ENCODE peak calls at places on chromosomes 6 and 20, in nine cellular contexts. S is neural crest cell, V is fibroblast of mammary gland, A is NCI-H1092 treated with DMSO at 0.1 percent for 48 hours, P is breast epithelium, M is A172, G is kidney glomerular epithelial cell, X is adrenal gland, J is hippocampal formation. Y is an unnamed sample.

GRCh38 chr6:125182237-125183018 is 28.9 kb downstream of the TPD52L1 start:
- DNase-seq in S (no peak), V (no peak), A (peak), P (no peak), M (no peak), G (no peak), X (no peak), J (no peak), Y (no peak)

GRCh38 chr6:26216886-26217713 is 129.9 kb downstream of the HFE start:
- DNase-seq in S (peak), V (peak), A (peak), P (peak), M (peak), G (no peak), X (peak), J (peak), Y (no peak)

GRCh38 chr6:110681543-110682459 is 133.5 kb downstream of the CDK19 start:
- DNase-seq in S (no peak), V (no peak), A (no peak), P (no peak), M (no peak), G (no peak), X (no peak), J (no peak), Y (no peak)

GRCh38 chr6:39924283-39924682 is 10.0 kb downstream of the MOCS1 start:
- DNase-seq in S (no peak), V (no peak), A (peak), P (no peak), M (no peak), G (no peak), X (no peak), J (no peak), Y (peak)

GRCh38 chr6:35034411-35035171 is 106.5 kb downstream of the TCP11 start:
- DNase-seq in S (no peak), V (peak), A (no peak), P (no peak), M (no peak), G (no peak), X (peak), J (no peak), Y (no peak)

GRCh38 chr20:33474097-33474846 is 15.6 kb upstream of the CBFA2T2 start:
- DNase-seq in S (no peak), V (no peak), A (no peak), P (no peak), M (no peak), G (no peak), X (no peak), J (no peak), Y (no peak)

GRCh38 chr6:41056768-41057490 is 3.9 kb downstream of the APOBEC2 start:
- DNase-seq in S (no peak), V (no peak), A (no peak), P (no peak), M (no peak), G (no peak), X (no peak), J (no peak), Y (no peak)

GRCh38 chr6:118017301-118017854 is 110.3 kb downstream of the SLC35F1 start:
- DNase-seq in S (no peak), V (no peak), A (peak), P (no peak), M (no peak), G (no peak), X (no peak), J (no peak), Y (peak)

Y was measured in NCI-H446 treated with DMSO at 0.1 percent for 48 hours.